ENCODE peak calls at places on chromosomes 1 and 21, in eight cellular contexts. H, I, M, Z, E, O, A and V are unnamed samples.

GRCh38 chr1:159795534-159795933 is 6.6 kb upstream of the FCRL6 start:
- DNase-seq in Z (no peak), M (no peak), H (no peak), A (no peak), E (no peak), I (no peak), O (no peak), V (no peak)

GRCh38 chr1:228379666-228380065 is 27.0 kb downstream of the TRIM11 start:
- DNase-seq in O (no peak), E (no peak), A (no peak), H (peak; percentile 38), M (no peak), I (no peak), Z (no peak), V (no peak)

GRCh38 chr1:7540816-7541215 is 230.3 kb upstream of the VAMP3 start:
- DNase-seq in O (no peak), I (no peak), H (no peak), E (no peak), M (no peak), Z (no peak), A (no peak), V (no peak)

GRCh38 chr1:10909697-10910489 is 102.6 kb upstream of the TARDBP start:
- DNase-seq in A (no peak), Z (no peak), M (peak; percentile 14), H (peak; percentile 90), E (peak; percentile 81), O (peak; percentile 57), I (no peak), V (peak; percentile 49)

GRCh38 chr21:26177187-26177586 is 6.6 kb upstream of the APP start:
- DNase-seq in A (no peak), M (peak; percentile 57), H (no peak), O (no peak), E (no peak), Z (no peak), I (no peak), V (no peak)

GRCh38 chr21:24658016-24658415 is 949.3 kb downstream of the MRPL39 start:
- DNase-seq in Z (no peak), A (no peak), I (no peak), O (no peak), E (no peak), M (no peak), H (no peak), V (no peak)

GRCh38 chr1:163768581-163768980 is 446.8 kb downstream of the NUF2 start:
- DNase-seq in A (no peak), I (no peak), M (no peak), O (no peak), H (no peak), E (no peak), Z (no peak), V (no peak)

GRCh38 chr1:18373882-18374493 is 106.7 kb upstream of the KLHDC7A start:
- DNase-seq in O (no peak), I (no peak), H (no peak), A (no peak), Z (peak; percentile 52), M (no peak), E (peak; percentile 43), V (no peak)

GRCh38 chr1:94257451-94257850 is 20.1 kb upstream of the ARHGAP29 start:
- DNase-seq in A (no peak), E (no peak), H (no peak), I (no peak), Z (no peak), M (no peak), O (no peak), V (no peak)